ENCODE peak calls at places on chromosomes 3 and 15, in four cellular contexts. S is activated naive CD4-positive, alpha-beta T cell treated with anti-CD3 and anti-CD28 coated beads, Interleukin-2, amount 10 ng/mL, durations not matched to agents 7 days and 5 days; F is DMS79 treated with DMSO at 0.1 percent for 48 hours; Y is A549. X is an unnamed sample.

GRCh38 chr3:104631254-104631653 is 735.5 kb upstream of the ALCAM start:
- DNase-seq in F (no peak), Y (no peak), S (no peak), X (no peak)

GRCh38 chr3:43181202-43181910 is 75.5 kb upstream of the POMGNT2 start:
- DNase-seq in F (no peak), Y (no peak), S (peak; percentile 72), X (no peak)

GRCh38 chr15:57537072-57537471 is 54.6 kb upstream of the MYZAP start:
- DNase-seq in Y (no peak), F (peak; percentile 38), S (no peak), X (no peak)

GRCh38 chr3:9750556-9751411 is 1.0 kb downstream of the OGG1 start:
- DNase-seq in F (no peak), S (no peak), Y (no peak), X (peak; percentile 50)

GRCh38 chr3:121660356-121661171 is at the start of gene HCLS1:
- DNase-seq in F (no peak), S (peak; percentile 82), Y (no peak), X (peak; percentile 30)

GRCh38 chr3:33706056-33706455 is 12.0 kb downstream of the CLASP2 start:
- DNase-seq in Y (no peak), F (no peak), S (no peak), X (no peak)

GRCh38 chr3:150132101-150132749 is 161.5 kb upstream of the PFN2 start:
- DNase-seq in S (no peak), F (no peak), Y (no peak), X (no peak)

GRCh38 chr3:20197775-20198174 is 11.8 kb upstream of the SGO1 start:
- DNase-seq in S (no peak), F (no peak), Y (no peak), X (no peak)

GRCh38 chr3:12120374-12121140 is 38.2 kb downstream of the TIMP4 start:
- DNase-seq in Y (no peak), F (no peak), S (no peak), X (no peak)

GRCh38 chr3:13546667-13547171 is 2.2 kb upstream of the FBLN2 start:
- DNase-seq in F (no peak), Y (no peak), S (no peak), X (peak; percentile 72)

GRCh38 chr3:169754711-169755110 is 10.1 kb downstream of the TERC start:
- DNase-seq in S (no peak), Y (no peak), F (no peak), X (no peak)

GRCh38 chr3:34742151-34742550 is 897.2 kb upstream of the ARPP21 start:
- DNase-seq in F (no peak), S (no peak), Y (no peak), X (no peak)

GRCh38 chr3:53044371-53045106 is 1.3 kb downstream of the SFMBT1 start:
- DNase-seq in Y (peak; percentile 36), S (peak; percentile 56), F (no peak), X (no peak)

GRCh38 chr15:80674245-80674614 is 20.9 kb upstream of the ABHD17C start:
- DNase-seq in Y (no peak), S (no peak), F (no peak), X (no peak)

GRCh38 chr3:13200951-13201350 is 127.7 kb upstream of the IQSEC1 start:
- DNase-seq in S (no peak), Y (no peak), F (no peak), X (no peak)

GRCh38 chr3:134933997-134934396 is 138.9 kb downstream of the EPHB1 start:
- DNase-seq in S (no peak), Y (no peak), F (peak; percentile 20), X (no peak)

GRCh38 chr3:16945330-16945729 is 60.6 kb downstream of the PLCL2 start:
- DNase-seq in S (no peak), F (no peak), Y (no peak), X (no peak)

GRCh38 chr3:98497381-98497780 is at the start of gene OR5K2:
- DNase-seq in F (no peak), S (no peak), Y (no peak), X (no peak)

GRCh38 chr15:34693053-34693744 is 61.6 kb downstream of the GJD2 start:
- DNase-seq in S (no peak), Y (no peak), F (no peak), X (no peak)

GRCh38 chr3:59818033-59818936 is 768.5 kb upstream of the CFAP20DC start:
- DNase-seq in F (no peak), S (no peak), Y (peak; percentile 31), X (no peak)

GRCh38 chr15:45399381-45400212 is 21.3 kb upstream of the GATM start:
- DNase-seq in F (peak; percentile 22), Y (peak; percentile 18), S (no peak), X (peak; percentile 53)

GRCh38 chr3:186566772-186567071 is 417 bp downstream of the TBCCD1 start:
- DNase-seq in Y (no peak), S (no peak), F (no peak), X (no peak)

X was measured in K562.